ENCODE peak calls at places on chromosomes 1 and 21, in six cellular contexts. T, B, M, W, X and K are unnamed samples.

GRCh38 chr1:232422098-232422497 is 207.8 kb downstream of the SIPA1L2 start:
- DNase-seq in T (no peak), B (no peak), M (peak), W (no peak), X (no peak), K (peak)

GRCh38 chr1:212930986-212931678 is 19.2 kb upstream of the VASH2 start:
- DNase-seq in T (no peak), B (no peak), M (no peak), W (no peak), X (no peak), K (no peak)

GRCh38 chr1:182650678-182651669 is 33.4 kb downstream of the RGS8 start:
- DNase-seq in T (no peak), B (no peak), M (no peak), W (no peak), X (no peak), K (no peak)

GRCh38 chr1:171251042-171251740 is 2.9 kb downstream of the FMO1 start:
- DNase-seq in T (peak), B (no peak), M (peak), W (peak), X (no peak), K (peak)

GRCh38 chr21:39564200-39564599 is 48.5 kb upstream of the B3GALT5 start:
- DNase-seq in T (peak), B (no peak), M (no peak), W (peak), X (no peak), K (no peak)

GRCh38 chr1:91513160-91513559 is 12.5 kb downstream of the CDC7 start:
- DNase-seq in T (no peak), B (no peak), M (peak), W (no peak), X (no peak), K (no peak)

GRCh38 chr1:19799877-19800804 is at the start of gene TMCO4:
- DNase-seq in T (peak), B (peak), M (peak), W (peak), X (peak), K (peak)

GRCh38 chr21:15688809-15689208 is 41.0 kb upstream of the USP25 start:
- DNase-seq in T (no peak), B (no peak), M (peak), W (no peak), X (no peak), K (peak)

GRCh38 chr1:151715726-151716404 is 738 bp downstream of the CELF3 start:
- DNase-seq in T (no peak), B (no peak), M (no peak), W (no peak), X (no peak), K (peak)

GRCh38 chr1:47191940-47192457 is 2.2 kb upstream of the PDZK1IP1 start:
- DNase-seq in T (no peak), B (no peak), M (no peak), W (no peak), X (no peak), K (no peak)

GRCh38 chr1:161676441-161676840 is 13.5 kb downstream of the FCGR2B start:
- DNase-seq in T (no peak), B (no peak), M (no peak), W (no peak), X (no peak), K (no peak)

GRCh38 chr1:204976666-204977065 is 66.3 kb upstream of the CNTN2 start:
- DNase-seq in T (no peak), B (no peak), M (no peak), W (no peak), X (no peak), K (no peak)

GRCh38 chr1:207002731-207003146 is 29.8 kb downstream of the C1orf116 start:
- DNase-seq in T (peak), B (no peak), M (peak), W (no peak), X (no peak), K (peak)

GRCh38 chr1:170247751-170248521 is 102.2 kb downstream of the NTMT2 start:
- DNase-seq in T (no peak), B (no peak), M (peak), W (no peak), X (no peak), K (no peak)

GRCh38 chr1:174114788-174115448 is 44.4 kb upstream of the RABGAP1L start:
- DNase-seq in T (no peak), B (no peak), M (peak), W (peak), X (peak), K (peak)

GRCh38 chr1:58065520-58065919 is 481.0 kb downstream of the OMA1 start:
- DNase-seq in T (no peak), B (no peak), M (no peak), W (no peak), X (no peak), K (peak)
- TF ChIP-seq CTCF in T (no peak), B (no peak), M (no peak), W (no peak), X (no peak), K (no peak)

GRCh38 chr21:42452401-42453018 is 43.5 kb downstream of the RSPH1 start:
- DNase-seq in T (no peak), B (no peak), M (no peak), W (no peak), X (no peak), K (no peak)
- TF ChIP-seq CTCF in T (no peak), B (no peak), M (no peak), W (no peak), X (no peak), K (no peak)

GRCh38 chr21:17270234-17270633 is 242.6 kb upstream of the CXADR start:
- DNase-seq in T (no peak), B (peak), M (peak), W (peak), X (peak), K (peak)
- TF ChIP-seq CTCF in T (no peak), B (peak), M (peak), W (peak), X (peak), K (peak)

GRCh38 chr1:38528600-38528999 is 331.0 kb downstream of the RRAGC start:
- DNase-seq in T (no peak), B (no peak), M (no peak), W (no peak), X (no peak), K (no peak)
- TF ChIP-seq CTCF in T (no peak), B (no peak), M (no peak), W (no peak), X (no peak), K (no peak)

GRCh38 chr1:164583835-164584539 is 25.0 kb downstream of the PBX1 start:
- DNase-seq in T (no peak), B (no peak), M (no peak), W (no peak), X (no peak), K (no peak)
- TF ChIP-seq CTCF in T (no peak), B (no peak), M (no peak), W (no peak), X (no peak), K (no peak)